ENCODE peak calls at places on chromosomes 2 and 18, in seven cellular contexts. C is suprapubic skin, F is adipocyte, Z is right atrium auricular region, U is bronchial epithelial cell, H is left ventricle myocardium inferior, K is IMR-90. E is an unnamed sample.
A peak's percentile ranks its signal among the peaks of the same experiment; 100 is the strongest.

GRCh38 chr2:135132314-135132713 is 80.2 kb downstream of the RAB3GAP1 start:
- DNase-seq in C (no peak), F (peak; percentile 54), Z (no peak), U (no peak), H (no peak), K (peak; percentile 74), E (no peak)

GRCh38 chr2:38192976-38193375 is 117.0 kb upstream of the CYP1B1 start:
- DNase-seq in C (no peak), F (no peak), Z (no peak), U (no peak), H (no peak), K (no peak), E (no peak)

GRCh38 chr18:1503847-1504246 is 599.2 kb downstream of the ADCYAP1 start:
- DNase-seq in C (no peak), F (no peak), Z (no peak), U (no peak), H (no peak), K (no peak), E (no peak)

GRCh38 chr2:128286905-128287779 is 31.5 kb downstream of the HS6ST1 start:
- DNase-seq in C (no peak), F (no peak), Z (no peak), U (no peak), H (no peak), K (no peak), E (no peak)

GRCh38 chr2:85169581-85169980 is 36.4 kb downstream of the TCF7L1 start:
- DNase-seq in C (no peak), F (no peak), Z (no peak), U (no peak), H (no peak), K (no peak), E (no peak)

GRCh38 chr2:73282924-73283544 is 1.2 kb downstream of the FBXO41 start:
- DNase-seq in C (no peak), F (no peak), Z (no peak), U (no peak), H (no peak), K (no peak), E (no peak)

GRCh38 chr2:9430316-9431293 is 7.2 kb downstream of the CPSF3 start:
- DNase-seq in C (no peak), F (peak; percentile 59), Z (no peak), U (peak; percentile 39), H (no peak), K (peak; percentile 60), E (no peak)

GRCh38 chr2:38948995-38949394 is 59.3 kb downstream of the ARHGEF33 start:
- DNase-seq in C (no peak), F (no peak), Z (no peak), U (no peak), H (no peak), K (no peak), E (no peak)

GRCh38 chr18:44735071-44735470 is 54.4 kb downstream of the SETBP1 start:
- DNase-seq in C (no peak), F (no peak), Z (no peak), U (no peak), H (no peak), K (no peak), E (no peak)

GRCh38 chr2:226320073-226320948 is 479.3 kb downstream of the IRS1 start:
- DNase-seq in C (no peak), F (no peak), Z (no peak), U (no peak), H (no peak), K (no peak), E (no peak)

GRCh38 chr2:67970542-67970941 is 92.3 kb downstream of the C1D start:
- DNase-seq in C (no peak), F (no peak), Z (no peak), U (no peak), H (no peak), K (no peak), E (no peak)

GRCh38 chr2:99096728-99097127 is 44.8 kb upstream of the C2orf15 start:
- DNase-seq in C (no peak), F (no peak), Z (no peak), U (no peak), H (no peak), K (no peak), E (no peak)

GRCh38 chr2:82803307-82803706 is 1655.8 kb downstream of the SUCLG1 start:
- DNase-seq in C (peak; percentile 37), F (no peak), Z (no peak), U (no peak), H (no peak), K (no peak), E (no peak)

GRCh38 chr18:22494771-22495170 is 77.1 kb upstream of the CTAGE1 start:
- DNase-seq in C (no peak), F (peak; percentile 51), Z (no peak), U (peak; percentile 40), H (no peak), K (peak; percentile 64), E (no peak)

GRCh38 chr2:96090181-96090500 is 26.2 kb downstream of the ADRA2B start:
- DNase-seq in C (no peak), F (no peak), Z (peak; percentile 38), U (no peak), H (peak; percentile 18), K (no peak), E (no peak)

GRCh38 chr2:56117764-56118163 is 66.0 kb upstream of the CCDC85A start:
- DNase-seq in C (no peak), F (no peak), Z (no peak), U (peak; percentile 20), H (no peak), K (no peak), E (no peak)

GRCh38 chr2:172053486-172053885 is 31.8 kb upstream of the DLX1 start:
- DNase-seq in C (no peak), F (no peak), Z (no peak), U (no peak), H (no peak), K (no peak), E (no peak)

GRCh38 chr2:241496904-241497877 is 11.2 kb downstream of the STK25 start:
- DNase-seq in C (no peak), F (no peak), Z (no peak), U (no peak), H (no peak), K (no peak), E (no peak)

GRCh38 chr2:143525006-143525405 is 395.8 kb downstream of the ARHGAP15 start:
- DNase-seq in C (no peak), F (peak; percentile 56), Z (no peak), U (no peak), H (no peak), K (peak; percentile 34), E (no peak)

GRCh38 chr2:218081695-218082094 is 12.6 kb downstream of the RUFY4 start:
- DNase-seq in C (no peak), F (peak; percentile 53), Z (peak; percentile 28), U (no peak), H (no peak), K (peak; percentile 65), E (no peak)

GRCh38 chr18:44681039-44681595 is 429 bp downstream of the SETBP1 start:
- DNase-seq in C (no peak), F (peak; percentile 66), Z (no peak), U (no peak), H (no peak), K (no peak), E (no peak)

GRCh38 chr2:74841663-74842062 is 7.7 kb downstream of the HK2 start:
- DNase-seq in C (no peak), F (no peak), Z (no peak), U (no peak), H (peak; percentile 64), K (no peak), E (no peak)

GRCh38 chr2:156800065-156800556 is 363.9 kb downstream of the GPD2 start:
- DNase-seq in C (no peak), F (no peak), Z (no peak), U (no peak), H (no peak), K (no peak), E (no peak)

GRCh38 chr2:170714156-170715061 is 728 bp upstream of the SP5 start:
- DNase-seq in C (peak; percentile 81), F (peak; percentile 15), Z (no peak), U (no peak), H (peak; percentile 17), K (no peak), E (no peak)

GRCh38 chr2:237254911-237255578 is 158.9 kb downstream of the COL6A3 start:
- DNase-seq in C (no peak), F (peak; percentile 66), Z (no peak), U (peak; percentile 55), H (no peak), K (peak; percentile 92), E (no peak)

GRCh38 chr18:34837769-34838194 is 127.7 kb downstream of the DTNA start:
- DNase-seq in C (no peak), F (peak; percentile 89), Z (no peak), U (no peak), H (no peak), K (peak; percentile 12), E (no peak)

GRCh38 chr2:112155331-112156151 is 17.4 kb downstream of the FBLN7 start:
- DNase-seq in C (peak; percentile 74), F (no peak), Z (no peak), U (no peak), H (no peak), K (no peak), E (no peak)

GRCh38 chr18:50092250-50092780 is 102.6 kb downstream of the MYO5B start:
- DNase-seq in C (no peak), F (no peak), Z (no peak), U (no peak), H (no peak), K (no peak), E (no peak)

GRCh38 chr2:27021253-27021801 is 11.4 kb upstream of the TMEM214 start:
- DNase-seq in C (no peak), F (no peak), Z (no peak), U (no peak), H (no peak), K (no peak), E (no peak)

DNA sequence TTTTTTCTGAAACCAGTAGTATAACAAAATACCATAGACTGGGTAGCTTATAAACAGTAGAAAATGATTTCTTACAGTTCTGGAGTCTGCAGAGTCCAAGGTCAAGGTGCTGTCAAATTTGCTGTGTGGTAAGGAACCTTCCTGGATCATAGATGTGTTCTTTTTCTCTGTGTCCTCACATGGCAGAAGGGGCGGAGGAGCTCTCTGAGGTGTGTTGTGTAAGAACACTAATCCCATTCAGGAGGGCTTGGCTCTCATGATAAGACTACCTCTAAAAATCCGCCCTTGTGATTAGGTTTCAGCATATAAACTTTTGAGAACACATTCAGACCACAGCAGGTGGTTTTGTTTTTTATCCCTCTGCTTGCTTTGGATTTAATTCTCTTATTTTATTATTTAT is 25.7 kb downstream of the ANKRD62 start:
- DNase-seq in C (no peak), F (no peak), Z (no peak), U (no peak), H (no peak), K (no peak), E (no peak)
- H3K27me3 ChIP-seq in C (peaks cover 4% of the 10 kb centered on the region), F (no peaks in the 10 kb centered on the region), Z (no peaks in the 10 kb centered on the region), U (no peaks in the 10 kb centered on the region), H (peaks cover 9% of the 10 kb centered on the region), K (peaks cover 2% of the 10 kb centered on the region), E (no peaks in the 10 kb centered on the region)

GRCh38 chr2:127025357-127026062 is 81.4 kb downstream of the BIN1 start:
- DNase-seq in C (no peak), F (peak; percentile 88), Z (peak; percentile 87), U (peak; percentile 52), H (peak; percentile 63), K (peak; percentile 89), E (no peak)
- H3K4me3 ChIP-seq in C (peak overlapping the region; percentile 41), F (peak overlapping the region; percentile 84), Z (peak overlapping the region; percentile 44), U (peak overlapping the region; percentile 28), H (peak overlapping the region; percentile 61), K (peak overlapping the region; percentile 36), E (peak overlapping the region; percentile 37)

GRCh38 chr2:11726384-11726783 is 20.0 kb upstream of the LPIN1 start:
- DNase-seq in C (no peak), F (no peak), Z (no peak), U (no peak), H (no peak), K (no peak), E (no peak)
- H3K27me3 ChIP-seq in C (peaks cover 8% of the 10 kb centered on the region), F (no peaks in the 10 kb centered on the region), Z (no peaks in the 10 kb centered on the region), U (peaks cover 3% of the 10 kb centered on the region), H (peaks cover 32% of the 10 kb centered on the region), K (peaks cover 61% of the 10 kb centered on the region), E (peaks cover 2% of the 10 kb centered on the region)

GRCh38 chr2:34991508-34992274 is 1363.9 kb upstream of the CRIM1 start:
- DNase-seq in C (no peak), F (no peak), Z (no peak), U (no peak), H (no peak), K (no peak), E (no peak)
- H3K4me3 ChIP-seq in C (no peak overlapping the region), F (no peak overlapping the region), Z (no peak overlapping the region), U (no peak overlapping the region), H (no peak overlapping the region), K (no peak overlapping the region), E (no peak overlapping the region)

E was measured in RWPE2.